ENCODE peak calls at places on chromosomes 4 and X, in nine cellular contexts. G, W, L, V, J, K, I, M and Y are unnamed samples.

GRCh38 chr4:83114576-83114975 is at the start of gene PLAC8:
- DNase-seq in V (no peak), J (peak), G (no peak), K (peak), L (no peak), I (no peak), W (peak), M (no peak), Y (peak)

GRCh38 chrX:123698979-123699378 is 33.9 kb downstream of the THOC2 start:
- DNase-seq in V (no peak), K (no peak), L (no peak), W (no peak), I (no peak), M (no peak), J (no peak), G (no peak), Y (no peak)

GRCh38 chr4:68954126-68954525 is 2.5 kb upstream of the UGT2A3 start:
- DNase-seq in G (no peak), V (no peak), K (no peak), W (no peak), I (no peak), M (no peak), L (no peak), J (no peak), Y (no peak)

GRCh38 chrX:154648931-154649863 is 4.2 kb downstream of the CTAG2 start:
- DNase-seq in L (no peak), J (no peak), V (no peak), M (no peak), I (no peak), W (no peak), K (peak), G (no peak), Y (no peak)

GRCh38 chr4:100823066-100823992 is 305.5 kb upstream of the EMCN start:
- DNase-seq in L (peak), G (peak), K (no peak), J (no peak), V (no peak), W (peak), M (no peak), I (no peak), Y (no peak)

GRCh38 chrX:66020578-66021406 is 19.1 kb downstream of the VSIG4 start:
- DNase-seq in V (no peak), J (no peak), K (no peak), L (no peak), G (no peak), M (no peak), I (no peak), W (no peak), Y (no peak)

GRCh38 chrX:41178201-41178600 is 93.0 kb downstream of the USP9X start:
- DNase-seq in J (no peak), L (no peak), M (no peak), G (no peak), V (no peak), K (no peak), W (no peak), I (no peak), Y (peak)

GRCh38 chr4:168383510-168383909 is 65.0 kb upstream of the DDX60 start:
- DNase-seq in G (no peak), I (no peak), K (no peak), M (no peak), L (no peak), W (no peak), V (no peak), J (no peak), Y (no peak)

GRCh38 chr4:33696586-33696985 is 2547.7 kb downstream of the ARAP2 start:
- DNase-seq in V (no peak), L (no peak), W (no peak), M (no peak), K (no peak), J (no peak), G (peak), I (no peak), Y (no peak)
- TF ChIP-seq EZH2phosphoT487 in V (no peak), L (no peak), W (no peak), M (no peak), K (no peak), J (no peak), G (no peak), I (no peak), Y (no peak)

GRCh38 chr4:109302366-109303140 is at the start of gene COL25A1:
- DNase-seq in W (no peak), L (no peak), K (peak), I (no peak), M (peak), G (peak), J (peak), V (peak), Y (peak)
- TF ChIP-seq EZH2phosphoT487 in W (peak), L (no peak), K (no peak), I (no peak), M (peak), G (no peak), J (no peak), V (peak), Y (no peak)

DNA sequence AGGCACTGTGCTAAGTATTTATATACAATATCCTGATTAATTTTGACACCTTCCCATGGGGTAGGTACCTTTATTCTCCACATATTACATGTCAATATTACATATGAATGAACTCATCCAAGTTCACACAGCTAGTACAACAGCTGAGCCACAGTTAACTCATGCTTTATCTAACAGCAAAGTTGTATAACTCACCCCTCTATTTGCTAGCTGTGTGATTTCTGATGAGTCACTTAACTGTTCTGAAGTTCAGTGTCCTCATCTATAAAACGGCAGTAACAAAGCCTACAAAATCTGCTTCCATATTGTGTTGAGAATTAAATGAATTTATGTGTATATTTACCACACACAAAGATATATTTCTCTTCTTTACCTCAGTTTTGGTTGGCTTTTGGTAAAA is 48.2 kb upstream of the KDR start:
- DNase-seq in M (no peak), G (peak), V (no peak), L (no peak), K (no peak), J (no peak), W (peak), I (no peak), Y (no peak)
- TF ChIP-seq EZH2phosphoT487 in M (no peak), G (no peak), V (no peak), L (no peak), K (no peak), J (no peak), W (no peak), I (no peak), Y (no peak)

DNA sequence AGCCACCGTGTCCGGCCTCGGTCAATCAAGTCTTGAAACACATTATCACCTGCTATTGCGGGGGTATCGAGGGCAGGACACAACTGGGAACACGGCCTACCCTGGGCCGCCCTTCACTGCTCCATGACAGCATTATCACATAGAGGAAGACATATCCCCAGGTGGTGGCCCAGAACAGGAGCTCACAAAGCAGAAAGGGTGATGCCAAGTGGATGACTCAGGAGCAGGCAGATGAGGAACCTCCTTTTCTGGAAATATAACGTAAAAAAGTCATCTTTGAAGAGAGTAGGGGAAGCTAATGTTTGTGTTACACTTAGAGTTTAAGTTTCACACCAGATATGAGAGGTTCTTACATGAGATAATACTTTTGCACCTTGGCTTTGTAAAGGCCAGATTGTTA is 5.3 kb upstream of the SUPT20HL1 start:
- DNase-seq in M (no peak), W (no peak), G (peak), V (no peak), J (no peak), K (no peak), I (no peak), L (no peak), Y (no peak)
- TF ChIP-seq EZH2phosphoT487 in M (no peak), W (no peak), G (no peak), V (no peak), J (no peak), K (no peak), I (no peak), L (no peak), Y (no peak)